ENCODE peak calls at places on chromosomes 13 and 19, in nine cellular contexts. F, W, X, A, C, Q, Z, Y and J are unnamed samples.

GRCh38 chr19:3860499-3860898 is 8.3 kb downstream of the ZFR2 start:
- DNase-seq in Q (no peak), F (no peak), Z (no peak), W (no peak), C (no peak), A (no peak), X (no peak), Y (no peak), J (no peak)

GRCh38 chr13:64371045-64371444 is 2859.1 kb downstream of the PCDH9 start:
- DNase-seq in X (no peak), Y (no peak), A (peak), W (no peak), Q (no peak), C (peak), Z (no peak), F (no peak), J (no peak)

GRCh38 chr13:45411631-45412030 is 6.5 kb downstream of the SLC25A30 start:
- DNase-seq in F (no peak), Y (no peak), Z (no peak), Q (no peak), C (no peak), W (no peak), A (no peak), X (no peak), J (no peak)

GRCh38 chr19:2469102-2469914 is 6.6 kb upstream of the GADD45B start:
- DNase-seq in X (peak), C (peak), W (peak), F (no peak), Y (no peak), A (peak), Z (no peak), Q (no peak), J (no peak)

GRCh38 chr13:19123502-19123901 is 58.1 kb downstream of the TUBA3C start:
- DNase-seq in Z (no peak), Y (no peak), C (no peak), X (no peak), W (no peak), F (no peak), A (no peak), Q (no peak), J (no peak)

GRCh38 chr19:6056801-6057650 is 53.3 kb downstream of the RFX2 start:
- DNase-seq in C (peak), W (peak), X (peak), A (peak), Z (no peak), Y (peak), Q (peak), F (no peak), J (peak)

GRCh38 chr13:37701306-37701705 is 102.7 kb upstream of the POSTN start:
- DNase-seq in C (no peak), X (peak), Q (no peak), Z (no peak), W (no peak), A (no peak), Y (peak), F (no peak), J (no peak)

GRCh38 chr13:45321230-45321629 is 19.8 kb downstream of the TPT1 start:
- DNase-seq in W (no peak), F (no peak), X (no peak), Z (no peak), C (no peak), A (no peak), Q (no peak), Y (no peak), J (no peak)

GRCh38 chr19:13962738-13963602 is 10.7 kb downstream of the DCAF15 start:
- DNase-seq in Y (no peak), F (no peak), Z (no peak), W (no peak), C (no peak), X (peak), Q (no peak), A (no peak), J (no peak)

GRCh38 chr19:38812841-38813320 is at the start of gene LGALS4:
- DNase-seq in W (no peak), C (no peak), Z (no peak), F (no peak), X (no peak), A (no peak), Y (no peak), Q (peak), J (no peak)

GRCh38 chr19:7904074-7905020 is 670 bp downstream of the MAP2K7 start:
- DNase-seq in Q (peak), C (no peak), Y (no peak), X (no peak), W (peak), F (peak), Z (no peak), A (no peak), J (peak)

GRCh38 chr19:13961826-13962737 is 9.8 kb downstream of the DCAF15 start:
- DNase-seq in Q (no peak), Y (no peak), W (no peak), C (no peak), A (no peak), Z (no peak), F (no peak), X (peak), J (no peak)

GRCh38 chr19:51122112-51122981 is 2.4 kb upstream of the SIGLEC9 start:
- DNase-seq in W (no peak), F (no peak), Q (no peak), X (peak), A (peak), Z (no peak), Y (no peak), C (no peak), J (no peak)

GRCh38 chr13:23881408-23881785 is 7.8 kb downstream of the MIPEP start:
- DNase-seq in Y (no peak), X (no peak), Z (no peak), Q (no peak), A (no peak), C (no peak), F (no peak), W (no peak), J (no peak)

GRCh38 chr13:100611678-100612492 is 23.3 kb upstream of the GGACT start:
- DNase-seq in W (no peak), C (no peak), A (peak), Q (no peak), F (no peak), Y (no peak), X (no peak), Z (no peak), J (no peak)

GRCh38 chr19:46495789-46496099 is at the start of gene PNMA8B:
- DNase-seq in A (peak), Z (peak), Q (no peak), F (peak), W (no peak), Y (no peak), X (peak), C (no peak), J (peak)

GRCh38 chr19:54216869-54217268 is 5.9 kb downstream of the LILRB3 start:
- DNase-seq in X (no peak), Y (no peak), A (no peak), W (no peak), F (no peak), Z (no peak), Q (no peak), C (no peak), J (no peak)

GRCh38 chr13:40352385-40352778 is 314.1 kb downstream of the FOXO1 start:
- DNase-seq in Z (no peak), F (no peak), Y (peak), W (no peak), A (no peak), Q (no peak), X (peak), C (no peak), J (peak)

GRCh38 chr19:33804021-33804799 is 7.5 kb downstream of the KCTD15 start:
- DNase-seq in C (no peak), A (peak), Q (no peak), Z (no peak), F (no peak), Y (peak), X (peak), W (no peak), J (peak)

GRCh38 chr13:100176781-100177389 is 88.0 kb downstream of the PCCA start:
- DNase-seq in Q (no peak), C (no peak), W (no peak), F (no peak), X (peak), A (peak), Z (no peak), Y (no peak), J (no peak)

GRCh38 chr13:48853381-48854102 is 122.2 kb upstream of the FNDC3A start:
- DNase-seq in C (no peak), Q (no peak), Z (no peak), A (no peak), F (no peak), X (peak), Y (no peak), W (no peak), J (no peak)

GRCh38 chr19:29076161-29076560 is 136.8 kb downstream of the UQCRFS1 start:
- DNase-seq in C (no peak), W (no peak), Z (no peak), Q (no peak), A (no peak), X (no peak), F (no peak), Y (no peak), J (no peak)

GRCh38 chr13:29583073-29583785 is 12.3 kb downstream of the SLC7A1 start:
- DNase-seq in Q (no peak), A (peak), F (no peak), Y (no peak), Z (no peak), X (no peak), W (no peak), C (peak), J (no peak)

GRCh38 chr19:27776020-27776419 is 1436.9 kb downstream of the UQCRFS1 start:
- DNase-seq in X (peak), Z (peak), Q (no peak), C (no peak), Y (no peak), W (peak), F (no peak), A (peak), J (no peak)

GRCh38 chr13:27635256-27635655 is 13.6 kb downstream of the POLR1D start:
- DNase-seq in W (peak), A (no peak), Z (no peak), C (no peak), Y (no peak), Q (no peak), X (no peak), F (no peak), J (no peak)

DNA sequence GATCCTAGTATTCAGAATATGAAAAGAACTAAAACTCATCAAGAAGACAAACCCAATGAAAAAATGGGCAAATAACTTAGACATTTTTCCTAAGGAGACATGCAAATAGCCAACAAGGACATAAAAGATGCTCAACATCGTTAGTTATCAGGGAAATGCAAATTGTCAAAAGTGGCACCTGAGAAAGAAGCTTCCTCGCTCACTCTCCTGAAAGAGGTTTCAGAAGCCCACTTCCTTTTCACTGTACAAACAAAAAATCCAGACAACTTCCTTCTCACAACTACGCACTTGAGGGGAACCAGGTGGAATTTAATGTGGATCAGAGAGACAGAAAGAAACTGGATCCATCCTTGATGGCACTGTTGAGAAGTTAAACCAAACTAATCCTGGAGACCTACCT is 41.5 kb downstream of the KLF12 start:
- DNase-seq in F (no peak), A (no peak), X (no peak), Z (no peak), Q (no peak), Y (no peak), C (no peak), W (no peak), J (no peak)
- H3K4me3 ChIP-seq in F (no peak), A (no peak), X (no peak), Z (no peak), Q (no peak), Y (no peak), C (no peak), W (no peak), J (no peak)

DNA sequence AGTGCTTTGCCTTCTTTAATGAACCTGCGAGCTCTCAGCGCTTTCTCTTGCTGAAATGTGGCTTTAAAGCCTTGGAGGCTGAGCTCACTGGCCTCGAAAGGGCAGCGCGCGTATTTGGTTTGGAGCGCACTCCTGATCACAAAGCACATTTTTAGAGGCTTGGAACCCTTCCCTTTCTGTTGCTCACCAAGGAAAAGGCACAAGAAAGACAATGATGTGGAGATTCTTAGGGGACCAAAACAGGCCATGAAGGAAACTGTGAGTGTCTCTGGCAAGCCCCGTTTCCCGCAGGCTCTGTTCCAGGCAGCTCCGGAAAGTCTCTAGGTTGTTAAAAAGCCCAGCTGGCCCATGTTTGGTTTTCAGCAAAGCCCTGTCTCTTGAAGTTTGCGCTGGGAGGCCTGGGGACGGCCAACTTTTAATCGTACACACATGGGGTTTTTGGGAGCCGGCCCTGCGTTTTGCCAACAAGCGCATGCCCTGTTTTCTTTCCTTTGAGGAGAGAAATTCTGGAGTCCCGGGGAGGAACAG is 9.4 kb upstream of the SPC24 start:
- DNase-seq in Q (peak), C (no peak), Z (no peak), X (peak), W (no peak), F (peak), A (no peak), Y (peak), J (peak)
- H3K27ac ChIP-seq in Q (peak), C (no peak), Z (no peak), X (peak), W (no peak), F (peak), A (no peak), Y (peak), J (peak)

GRCh38 chr19:42529248-42529764 is 1.0 kb upstream of the CEACAM1 start:
- DNase-seq in Z (peak), F (no peak), A (peak), X (peak), Q (peak), W (peak), Y (peak), C (no peak), J (peak)
- H3K4me3 ChIP-seq in Z (no peak), F (peak), A (no peak), X (no peak), Q (no peak), W (no peak), Y (no peak), C (no peak), J (no peak)

GRCh38 chr13:50386527-50387123 is 371.4 kb downstream of the KCNRG start:
- DNase-seq in Q (no peak), F (no peak), Z (peak), X (peak), W (no peak), Y (peak), C (no peak), A (no peak), J (peak)
- H3K27ac ChIP-seq in Q (peak), F (peak), Z (peak), X (peak), W (no peak), Y (peak), C (no peak), A (no peak), J (peak)

DNA sequence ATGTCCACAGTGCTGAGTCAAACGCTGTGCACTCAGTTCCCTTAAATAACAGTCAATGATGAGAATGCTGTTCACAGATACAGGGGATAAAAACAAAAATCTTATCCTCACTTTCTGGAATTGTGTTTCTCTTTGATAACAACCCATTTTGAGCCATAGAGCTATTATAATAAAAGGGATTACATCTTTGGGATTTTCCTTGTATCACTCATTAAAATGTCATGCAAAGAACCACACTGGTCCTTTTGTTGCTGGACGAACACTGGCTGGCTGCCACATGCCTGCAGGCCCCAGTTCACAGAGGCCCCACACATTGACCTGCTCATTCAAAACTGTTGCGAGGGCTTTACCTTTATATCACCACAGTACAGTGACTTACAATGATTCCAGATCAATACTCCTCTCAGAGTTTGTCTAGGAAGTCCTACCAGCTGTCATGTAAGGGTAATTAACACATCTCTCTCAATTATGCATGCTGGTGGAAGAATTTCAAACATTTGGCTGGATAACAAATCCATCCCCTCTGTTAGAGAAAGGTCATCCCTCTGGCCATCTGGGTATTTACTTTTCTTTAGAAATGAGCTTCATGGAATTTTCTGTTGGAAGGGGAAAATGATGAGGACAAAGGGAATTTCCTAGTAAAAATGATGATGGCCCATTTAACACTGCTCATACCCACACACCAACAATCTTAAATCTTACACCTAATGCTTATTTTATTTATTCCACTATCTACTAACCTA is 85.9 kb downstream of the MBNL2 start:
- DNase-seq in F (no peak), Y (no peak), C (peak), W (no peak), X (peak), Z (no peak), A (peak), Q (no peak), J (no peak)
- H3K4me3 ChIP-seq in F (no peak), Y (peak), C (no peak), W (no peak), X (no peak), Z (no peak), A (peak), Q (no peak), J (no peak)

DNA sequence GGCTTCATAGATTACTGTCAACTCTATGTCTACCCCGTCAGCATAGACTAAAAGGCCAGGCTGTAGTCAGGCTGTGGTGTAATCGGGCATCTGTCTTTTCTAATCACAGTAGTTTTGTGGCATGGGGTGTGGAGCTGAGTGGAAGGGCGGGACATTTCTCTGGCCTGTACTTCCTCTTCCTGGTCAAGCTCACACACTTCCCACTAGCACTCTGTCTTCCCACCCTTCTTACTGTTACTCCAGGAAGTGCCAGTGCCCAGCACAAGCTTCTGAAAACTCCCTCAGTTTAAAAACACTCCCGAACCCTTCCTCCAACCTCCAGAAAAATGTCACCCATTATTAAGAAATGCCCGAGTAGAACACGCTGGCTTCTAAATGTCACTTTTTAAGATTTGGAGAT is 229.8 kb downstream of the KLF5 start:
- DNase-seq in F (no peak), Z (no peak), A (no peak), X (no peak), Q (no peak), C (no peak), W (no peak), Y (no peak), J (no peak)
- H3K27ac ChIP-seq in F (no peak), Z (no peak), A (no peak), X (no peak), Q (no peak), C (no peak), W (no peak), Y (no peak), J (no peak)

DNA sequence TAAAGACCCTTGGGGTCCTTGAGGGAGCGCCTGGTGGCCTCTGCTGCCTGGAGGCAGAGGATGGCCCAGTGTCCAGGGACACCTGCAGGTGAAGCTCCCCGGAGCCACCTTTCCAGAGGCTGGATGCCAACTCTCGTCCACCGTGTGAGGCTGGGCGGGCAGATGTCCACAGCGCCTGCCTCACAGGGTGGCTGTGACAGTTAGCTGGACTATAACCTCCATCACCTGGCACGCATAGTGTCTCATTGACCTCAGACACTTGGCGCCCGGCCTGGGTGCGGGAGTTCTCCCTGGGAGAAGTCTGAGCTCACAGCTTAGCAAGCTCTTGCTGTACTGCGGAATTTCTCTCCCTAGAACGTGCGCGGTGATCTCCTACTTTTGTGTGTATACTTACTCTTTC is 9.8 kb downstream of the BICRA start:
- DNase-seq in Y (no peak), Q (no peak), X (peak), A (no peak), F (peak), C (no peak), Z (no peak), W (no peak), J (no peak)
- H3K4me3 ChIP-seq in Y (no peak), Q (no peak), X (no peak), A (no peak), F (no peak), C (no peak), Z (no peak), W (no peak), J (no peak)

GRCh38 chr13:112724788-112725345 is 35.0 kb downstream of the ATP11A start:
- DNase-seq in A (no peak), Y (no peak), F (no peak), Z (no peak), Q (no peak), W (no peak), X (no peak), C (peak), J (no peak)

GRCh38 chr13:112725346-112726017 is 35.6 kb downstream of the ATP11A start:
- DNase-seq in W (peak), Y (no peak), F (no peak), Z (no peak), C (peak), Q (no peak), X (no peak), A (peak), J (peak)

GRCh38 chr13:112728375-112729126 is 38.7 kb downstream of the ATP11A start:
- DNase-seq in Z (no peak), F (no peak), A (no peak), Q (no peak), X (no peak), Y (no peak), W (no peak), C (no peak), J (no peak)

GRCh38 chr13:112727581-112727980 is 37.7 kb downstream of the ATP11A start:
- DNase-seq in Z (no peak), C (no peak), F (no peak), Q (no peak), X (no peak), W (no peak), A (no peak), Y (no peak), J (no peak)

DNA sequence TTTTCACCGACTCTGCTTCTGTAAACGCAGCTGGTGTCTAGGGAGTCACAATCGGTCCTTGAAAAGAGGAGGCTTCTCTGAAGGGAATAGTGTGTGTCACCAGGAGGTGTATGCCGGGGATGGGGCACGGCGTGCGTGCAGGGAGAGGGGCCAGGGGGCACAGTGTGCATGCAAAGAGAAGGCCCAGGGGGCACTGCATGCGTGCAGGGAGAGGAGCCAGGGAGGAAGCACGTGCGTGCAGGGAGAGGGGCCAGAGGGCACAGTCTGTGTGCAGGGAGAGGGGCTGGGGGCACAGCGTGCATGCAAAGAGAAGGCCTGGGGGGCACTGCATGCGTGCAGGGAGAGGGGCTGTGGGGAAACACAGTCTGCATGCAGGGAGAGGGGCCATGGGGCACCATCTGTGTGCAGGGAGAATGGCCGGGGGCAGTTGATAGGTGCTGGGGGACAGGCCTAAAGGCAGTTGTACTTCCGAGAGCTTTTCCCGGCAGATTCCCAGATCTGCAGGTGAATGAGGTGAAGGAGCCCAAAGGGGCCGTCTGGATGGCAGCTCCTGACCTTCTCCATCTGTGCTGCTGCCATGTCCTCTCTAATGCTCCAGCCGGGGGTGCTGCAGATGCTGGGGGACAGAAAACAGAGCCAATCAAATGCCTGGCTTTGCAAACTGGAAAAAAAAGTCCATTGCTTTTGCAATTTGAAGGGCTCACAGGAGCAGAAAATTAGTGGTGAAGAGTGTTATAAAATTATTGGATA is 36.4 kb downstream of the ATP11A start:
- DNase-seq in A (no peak), Q (no peak), C (no peak), Y (no peak), F (no peak), W (no peak), Z (peak), X (no peak), J (no peak)
- H3K27ac ChIP-seq in A (no peak), Q (peak), C (peak), Y (no peak), F (peak), W (peak), Z (no peak), X (peak), J (no peak)